ENCODE peak calls at places on chromosomes 16 and 17, in seven cellular contexts. U, V, D, X, Y, P and C are unnamed samples. For H3K4me1, the result is how much of the 10 kb centered on the place peaks cover.

GRCh38 chr17:26792486-26792885 is 501.4 kb upstream of the WSB1 start:
- DNase-seq in U (no peak), V (no peak), D (no peak), X (peak), Y (no peak), P (no peak), C (no peak)

GRCh38 chr16:67236551-67237395 is 9.8 kb downstream of the TMEM208 start:
- DNase-seq in U (peak), V (peak), D (no peak), X (no peak), Y (peak), P (peak), C (peak)

GRCh38 chr16:81415757-81416156 is 28.9 kb upstream of the CMIP start:
- DNase-seq in U (peak), V (no peak), D (no peak), X (no peak), Y (no peak), P (no peak), C (no peak)

GRCh38 chr16:80366023-80366422 is 174.8 kb upstream of the DYNLRB2 start:
- DNase-seq in U (no peak), V (no peak), D (no peak), X (peak), Y (no peak), P (no peak), C (no peak)

GRCh38 chr17:74800531-74800930 is 24.4 kb upstream of the NAT9 start:
- DNase-seq in U (no peak), V (no peak), D (no peak), X (no peak), Y (no peak), P (no peak), C (no peak)

GRCh38 chr17:50101346-50102163 is 6.4 kb downstream of the PDK2 start:
- DNase-seq in U (peak), V (peak), D (no peak), X (no peak), Y (peak), P (peak), C (peak)

GRCh38 chr16:71367243-71367976 is 8.9 kb downstream of the CALB2 start:
- DNase-seq in U (peak), V (peak), D (no peak), X (no peak), Y (no peak), P (peak), C (no peak)

GRCh38 chr17:61474934-61475333 is 22.7 kb downstream of the TBX4 start:
- DNase-seq in U (no peak), V (peak), D (no peak), X (no peak), Y (no peak), P (no peak), C (no peak)

GRCh38 chr16:12314786-12315185 is 338.3 kb downstream of the SNX29 start:
- DNase-seq in U (no peak), V (no peak), D (no peak), X (peak), Y (no peak), P (no peak), C (no peak)

GRCh38 chr17:74051348-74051747 is 152.1 kb upstream of the RPL38 start:
- DNase-seq in U (peak), V (no peak), D (no peak), X (no peak), Y (no peak), P (no peak), C (no peak)

GRCh38 chr16:14456793-14457481 is 173.1 kb downstream of the PARN start:
- DNase-seq in U (no peak), V (no peak), D (no peak), X (peak), Y (no peak), P (no peak), C (no peak)

GRCh38 chr17:57834146-57834741 is 15.6 kb downstream of the MRPS23 start:
- DNase-seq in U (peak), V (no peak), D (no peak), X (no peak), Y (peak), P (peak), C (peak)

GRCh38 chr17:49815761-49816281 is 27.3 kb downstream of the KAT7 start:
- DNase-seq in U (peak), V (no peak), D (no peak), X (no peak), Y (no peak), P (no peak), C (no peak)

GRCh38 chr17:42675984-42676423 is 790 bp downstream of the PLEKHH3 start:
- DNase-seq in U (no peak), V (peak), D (no peak), X (peak), Y (peak), P (peak), C (peak)

GRCh38 chr16:50765246-50765645 is 23.4 kb downstream of the CYLD start:
- DNase-seq in U (no peak), V (no peak), D (no peak), X (no peak), Y (no peak), P (no peak), C (no peak)

GRCh38 chr16:49009204-49009603 is 272.4 kb downstream of the CBLN1 start:
- DNase-seq in U (peak), V (no peak), D (no peak), X (no peak), Y (no peak), P (no peak), C (no peak)

GRCh38 chr16:11087691-11088431 is 143.5 kb downstream of the CLEC16A start:
- DNase-seq in U (peak), V (no peak), D (no peak), X (peak), Y (no peak), P (peak), C (no peak)

GRCh38 chr17:7912927-7913524 is 3.1 kb downstream of the RNF227 start:
- DNase-seq in U (peak), V (no peak), D (no peak), X (peak), Y (no peak), P (peak), C (no peak)

GRCh38 chr16:8866118-8866883 is 2.5 kb downstream of the CARHSP1 start:
- DNase-seq in U (peak), V (no peak), D (no peak), X (no peak), Y (peak), P (peak), C (peak)

GRCh38 chr17:77473615-77474226 is 333.0 kb downstream of the SEC14L1 start:
- DNase-seq in U (no peak), V (no peak), D (no peak), X (peak), Y (no peak), P (no peak), C (no peak)

GRCh38 chr16:49491111-49491670 is 117.6 kb downstream of the C16orf78 start:
- DNase-seq in U (no peak), V (peak), D (no peak), X (no peak), Y (no peak), P (no peak), C (peak)

GRCh38 chr17:62995377-62995885 is 29.4 kb downstream of the TANC2 start:
- DNase-seq in U (peak), V (no peak), D (no peak), X (peak), Y (no peak), P (no peak), C (no peak)

GRCh38 chr16:31005350-31006085 is 4.9 kb downstream of the STX1B start:
- DNase-seq in U (peak), V (no peak), D (no peak), X (no peak), Y (no peak), P (no peak), C (no peak)

GRCh38 chr17:78300962-78301820 is 58.7 kb downstream of the SOCS3 start:
- DNase-seq in U (no peak), V (no peak), D (no peak), X (no peak), Y (no peak), P (no peak), C (no peak)

GRCh38 chr17:49209061-49209571 is 1.3 kb downstream of the GNGT2 start:
- DNase-seq in U (no peak), V (no peak), D (no peak), X (no peak), Y (no peak), P (no peak), C (no peak)

GRCh38 chr16:87897563-87898505 is 28.5 kb upstream of the SLC7A5 start:
- DNase-seq in U (no peak), V (no peak), D (no peak), X (no peak), Y (no peak), P (no peak), C (no peak)

GRCh38 chr16:2150418-2151187 is 2.2 kb downstream of the RAB26 start:
- DNase-seq in U (peak), V (no peak), D (no peak), X (peak), Y (peak), P (no peak), C (no peak)

GRCh38 chr16:2147981-2148671 is at the start of gene RAB26:
- DNase-seq in U (peak), V (peak), D (peak), X (no peak), Y (peak), P (peak), C (peak)

GRCh38 chr16:2147378-2147777 is 1.0 kb upstream of the RAB26 start:
- DNase-seq in U (no peak), V (peak), D (no peak), X (no peak), Y (peak), P (no peak), C (no peak)

GRCh38 chr16:2149630-2150417 is 1.4 kb downstream of the RAB26 start:
- DNase-seq in U (peak), V (no peak), D (no peak), X (no peak), Y (peak), P (no peak), C (no peak)

GRCh38 chr16:2148714-2149629 is 547 bp downstream of the RAB26 start:
- DNase-seq in U (peak), V (no peak), D (no peak), X (no peak), Y (peak), P (no peak), C (no peak)
- H3K4me1 ChIP-seq in U (under half), V (half or more), D (half or more), X (half or more), Y (under half), P (under half), C (half or more)

GRCh38 chr17:14460502-14460901 is 159.6 kb downstream of the HS3ST3B1 start:
- DNase-seq in U (no peak), V (no peak), D (no peak), X (no peak), Y (no peak), P (no peak), C (no peak)

GRCh38 chr17:14464741-14465140 is 163.9 kb downstream of the HS3ST3B1 start:
- DNase-seq in U (no peak), V (no peak), D (no peak), X (peak), Y (no peak), P (no peak), C (no peak)

GRCh38 chr17:14461131-14461530 is 160.2 kb downstream of the HS3ST3B1 start:
- DNase-seq in U (no peak), V (no peak), D (no peak), X (no peak), Y (no peak), P (no peak), C (no peak)

GRCh38 chr17:14458724-14459123 is 157.8 kb downstream of the HS3ST3B1 start:
- DNase-seq in U (no peak), V (no peak), D (no peak), X (no peak), Y (no peak), P (no peak), C (no peak)

GRCh38 chr17:14459955-14460354 is 159.1 kb downstream of the HS3ST3B1 start:
- DNase-seq in U (no peak), V (no peak), D (no peak), X (no peak), Y (no peak), P (no peak), C (no peak)
- TF ChIP-seq CTCF in U (no peak), V (no peak), D (no peak), X (no peak), Y (no peak), P (no peak), C (no peak)

GRCh38 chr16:29684671-29685070 is 5.7 kb downstream of the QPRT start:
- DNase-seq in U (no peak), V (no peak), D (no peak), X (no peak), Y (no peak), P (no peak), C (no peak)

GRCh38 chr16:29683543-29684090 is 4.6 kb downstream of the QPRT start:
- DNase-seq in U (no peak), V (no peak), D (no peak), X (no peak), Y (no peak), P (no peak), C (no peak)

GRCh38 chr16:29687755-29688154 is 8.8 kb downstream of the QPRT start:
- DNase-seq in U (no peak), V (no peak), D (no peak), X (no peak), Y (no peak), P (peak), C (no peak)

GRCh38 chr16:29686740-29687327 is 7.9 kb downstream of the QPRT start:
- DNase-seq in U (peak), V (no peak), D (no peak), X (no peak), Y (no peak), P (no peak), C (no peak)

GRCh38 chr16:29688172-29688571 is 9.2 kb downstream of the QPRT start:
- DNase-seq in U (peak), V (no peak), D (no peak), X (no peak), Y (no peak), P (no peak), C (no peak)
- H3K4me1 ChIP-seq in U (under half), V (under half), D (under half), X (under half), Y (under half), P (under half), C (under half)

GRCh38 chr16:72530434-72530833 is 358.5 kb upstream of the PMFBP1 start:
- DNase-seq in U (no peak), V (no peak), D (no peak), X (peak), Y (no peak), P (no peak), C (no peak)
- TF ChIP-seq CTCF in U (no peak), V (no peak), D (no peak), X (peak), Y (no peak), P (no peak), C (no peak)

GRCh38 chr17:80763293-80763867 is 218.7 kb downstream of the RPTOR start:
- DNase-seq in U (no peak), V (no peak), D (no peak), X (no peak), Y (no peak), P (no peak), C (no peak)
- H3K4me1 ChIP-seq in U (under half), V (under half), D (under half), X (under half), Y (under half), P (under half), C (under half)

DNA sequence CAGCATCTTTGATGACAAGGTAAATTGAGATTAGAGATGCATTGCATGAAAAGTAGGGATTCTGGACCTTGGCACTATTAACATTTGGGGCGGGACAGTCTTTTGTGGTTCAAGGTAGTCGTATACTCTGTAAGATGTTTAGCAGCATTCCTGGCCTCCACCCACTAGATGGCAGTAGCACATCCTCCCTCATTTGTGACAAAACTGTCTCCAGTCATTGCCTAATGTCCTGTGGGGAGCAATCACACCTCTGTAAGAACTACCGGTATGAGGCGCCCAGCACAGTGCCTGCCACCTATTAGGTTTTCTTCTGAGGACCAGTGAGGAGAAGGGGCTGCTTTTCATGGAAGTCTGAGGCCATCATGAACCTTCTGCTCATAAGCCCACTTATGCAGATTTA is 180.8 kb downstream of the RBFOX1 start:
- DNase-seq in U (peak), V (no peak), D (no peak), X (no peak), Y (no peak), P (no peak), C (no peak)
- TF ChIP-seq CTCF in U (peak), V (no peak), D (no peak), X (no peak), Y (peak), P (no peak), C (no peak)

GRCh38 chr16:56681939-56682702 is at the start of gene MT1X:
- DNase-seq in U (peak), V (peak), D (peak), X (peak), Y (peak), P (peak), C (peak)
- H3K4me1 ChIP-seq in U (under half), V (under half), D (under half), X (under half), Y (under half), P (under half), C (under half)

DNA sequence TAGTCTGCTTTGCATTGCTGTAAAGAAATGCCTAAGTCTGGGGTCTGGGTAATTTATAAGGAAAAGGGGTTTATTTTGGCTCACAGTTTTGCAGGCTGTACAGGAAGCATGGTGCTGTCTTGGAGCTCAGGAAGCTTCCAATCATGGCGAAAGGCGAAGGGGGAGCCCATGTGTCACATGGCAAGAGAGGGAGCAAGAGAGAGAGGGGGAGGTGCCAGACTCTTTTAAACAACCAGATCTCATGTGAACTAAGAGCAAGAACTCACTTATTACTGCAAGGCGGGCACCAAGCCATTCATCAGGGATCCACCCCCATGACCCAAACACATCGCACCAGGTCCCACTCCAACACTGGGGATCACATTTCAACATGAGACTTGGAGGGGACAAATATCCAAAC is 148.2 kb upstream of the HS3ST2 start:
- DNase-seq in U (peak), V (no peak), D (no peak), X (no peak), Y (no peak), P (no peak), C (no peak)
- TF ChIP-seq CTCF in U (no peak), V (no peak), D (no peak), X (no peak), Y (no peak), P (no peak), C (no peak)

DNA sequence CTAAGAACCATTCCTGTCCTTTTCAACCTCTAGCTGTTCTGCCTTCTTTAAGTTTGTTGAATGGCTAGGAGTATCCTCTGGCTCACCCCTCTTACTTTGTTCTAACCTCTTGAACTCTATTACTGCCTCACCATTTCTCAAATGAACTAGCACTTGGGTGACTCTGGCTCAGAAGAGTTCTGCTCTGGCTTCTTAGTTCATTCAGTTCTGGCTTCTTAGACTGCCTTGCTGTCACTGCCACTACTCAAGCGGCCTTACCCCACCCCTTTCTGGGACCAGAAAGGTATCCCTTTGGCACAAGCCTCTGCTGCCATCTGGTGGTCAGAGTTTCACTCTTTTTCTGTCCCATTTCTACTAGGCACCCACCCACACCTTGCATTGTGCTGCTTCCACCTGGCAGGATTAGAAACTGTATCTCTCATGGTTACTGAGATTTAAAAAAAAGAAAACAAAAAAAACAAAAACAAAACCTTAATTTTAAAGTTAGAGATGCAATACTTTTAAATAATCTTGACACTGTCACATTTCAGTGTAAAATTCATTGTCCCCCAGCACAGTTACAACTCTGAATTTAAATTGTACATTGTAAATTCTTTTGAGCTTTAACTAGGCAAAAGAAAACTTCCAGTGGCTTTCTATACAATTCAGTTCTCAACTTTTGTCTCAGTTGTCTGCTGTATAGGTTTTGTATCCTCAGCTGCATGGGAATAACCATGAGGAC is 6.9 kb upstream of the ABCA10 start:
- DNase-seq in U (peak), V (peak), D (peak), X (peak), Y (peak), P (peak), C (peak)
- H3K4me1 ChIP-seq in U (under half), V (under half), D (under half), X (under half), Y (under half), P (under half), C (under half)